ENCODE peak calls at places on chromosomes 13 and 19, in six cellular contexts. R is tibial nerve, V is left lung, D is uterus, L is AG09319, A is mucosa of descending colon. N is an unnamed sample.
A peak's percentile ranks its signal among the peaks of the same experiment; 100 is the strongest.

GRCh38 chr13:73809561-73809960 is 324.6 kb downstream of the KLF12 start:
- DNase-seq in R (no peak), V (no peak), D (no peak), L (no peak), A (no peak), N (no peak)

GRCh38 chr19:35673121-35673804 is 6.9 kb downstream of the UPK1A start:
- DNase-seq in R (no peak), V (peak; percentile 79), D (no peak), L (no peak), A (no peak), N (peak; percentile 83)

GRCh38 chr13:101289764-101290163 is 126.5 kb downstream of the NALCN start:
- DNase-seq in R (no peak), V (no peak), D (no peak), L (no peak), A (no peak), N (peak; percentile 75)

GRCh38 chr13:73984201-73984600 is 150.0 kb downstream of the KLF12 start:
- DNase-seq in R (no peak), V (peak; percentile 36), D (no peak), L (no peak), A (no peak), N (no peak)

GRCh38 chr19:6357995-6358394 is 3.3 kb upstream of the CLPP start:
- DNase-seq in R (no peak), V (no peak), D (no peak), L (no peak), A (no peak), N (no peak)

GRCh38 chr13:60572003-60572792 is 175.2 kb downstream of the TDRD3 start:
- DNase-seq in R (no peak), V (no peak), D (no peak), L (no peak), A (no peak), N (peak; percentile 51)

GRCh38 chr19:5949792-5950305 is 28.1 kb downstream of the RANBP3 start:
- DNase-seq in R (no peak), V (peak; percentile 82), D (no peak), L (no peak), A (peak; percentile 56), N (no peak)

GRCh38 chr13:45156565-45157361 is 36.5 kb downstream of the GTF2F2 start:
- DNase-seq in R (no peak), V (no peak), D (no peak), L (no peak), A (no peak), N (no peak)

GRCh38 chr13:40220299-40220935 is 446.0 kb downstream of the FOXO1 start:
- DNase-seq in R (no peak), V (no peak), D (no peak), L (no peak), A (no peak), N (no peak)

GRCh38 chr13:37194428-37194861 is 89.0 kb upstream of the CSNK1A1L start:
- DNase-seq in R (no peak), V (no peak), D (no peak), L (no peak), A (no peak), N (no peak)

GRCh38 chr13:76116931-76117330 is 480.8 kb downstream of the LMO7 start:
- DNase-seq in R (no peak), V (no peak), D (no peak), L (no peak), A (no peak), N (no peak)

GRCh38 chr13:110114351-110114750 is 192.6 kb downstream of the COL4A1 start:
- DNase-seq in R (no peak), V (no peak), D (no peak), L (no peak), A (no peak), N (no peak)

GRCh38 chr13:102460806-102461205 is 59.0 kb upstream of the FGF14 start:
- DNase-seq in R (no peak), V (no peak), D (no peak), L (no peak), A (no peak), N (no peak)

GRCh38 chr13:99926014-99926731 is 45.4 kb downstream of the ZIC5 start:
- DNase-seq in R (no peak), V (no peak), D (no peak), L (no peak), A (peak; percentile 59), N (no peak)

GRCh38 chr13:49840266-49840665 is 47.8 kb upstream of the KPNA3 start:
- DNase-seq in R (no peak), V (no peak), D (no peak), L (no peak), A (no peak), N (no peak)
- TF ChIP-seq CTCF in R (no peak), V (no peak), D (no peak), L (no peak), A (no peak), N (no peak)

DNA sequence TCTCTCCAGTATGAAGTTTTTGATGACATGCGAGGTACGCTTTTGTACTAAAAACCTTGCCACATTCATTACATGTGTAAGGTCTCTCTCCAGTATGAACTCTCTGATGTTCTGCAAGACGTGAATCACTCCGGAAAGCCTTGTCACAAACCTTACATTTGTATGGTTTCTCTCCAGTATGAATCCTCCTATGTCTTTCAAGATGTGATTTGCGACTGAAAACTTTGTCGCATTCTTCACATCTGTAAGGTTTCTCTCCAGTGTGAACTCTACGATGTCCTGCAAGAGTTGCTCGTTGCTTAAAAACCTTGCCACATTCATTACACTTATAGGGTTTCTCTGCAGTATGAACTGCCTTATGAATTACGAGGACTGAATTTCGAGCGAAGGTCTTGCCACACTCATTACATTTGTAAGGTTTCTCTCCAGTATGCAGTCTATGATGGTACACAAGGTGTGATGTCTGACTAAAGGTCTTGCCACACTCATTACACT is 16.5 kb downstream of the ZNF320 start:
- DNase-seq in R (no peak), V (no peak), D (no peak), L (no peak), A (no peak), N (no peak)
- TF ChIP-seq CTCF in R (no peak), V (no peak), D (no peak), L (no peak), A (no peak), N (no peak)

DNA sequence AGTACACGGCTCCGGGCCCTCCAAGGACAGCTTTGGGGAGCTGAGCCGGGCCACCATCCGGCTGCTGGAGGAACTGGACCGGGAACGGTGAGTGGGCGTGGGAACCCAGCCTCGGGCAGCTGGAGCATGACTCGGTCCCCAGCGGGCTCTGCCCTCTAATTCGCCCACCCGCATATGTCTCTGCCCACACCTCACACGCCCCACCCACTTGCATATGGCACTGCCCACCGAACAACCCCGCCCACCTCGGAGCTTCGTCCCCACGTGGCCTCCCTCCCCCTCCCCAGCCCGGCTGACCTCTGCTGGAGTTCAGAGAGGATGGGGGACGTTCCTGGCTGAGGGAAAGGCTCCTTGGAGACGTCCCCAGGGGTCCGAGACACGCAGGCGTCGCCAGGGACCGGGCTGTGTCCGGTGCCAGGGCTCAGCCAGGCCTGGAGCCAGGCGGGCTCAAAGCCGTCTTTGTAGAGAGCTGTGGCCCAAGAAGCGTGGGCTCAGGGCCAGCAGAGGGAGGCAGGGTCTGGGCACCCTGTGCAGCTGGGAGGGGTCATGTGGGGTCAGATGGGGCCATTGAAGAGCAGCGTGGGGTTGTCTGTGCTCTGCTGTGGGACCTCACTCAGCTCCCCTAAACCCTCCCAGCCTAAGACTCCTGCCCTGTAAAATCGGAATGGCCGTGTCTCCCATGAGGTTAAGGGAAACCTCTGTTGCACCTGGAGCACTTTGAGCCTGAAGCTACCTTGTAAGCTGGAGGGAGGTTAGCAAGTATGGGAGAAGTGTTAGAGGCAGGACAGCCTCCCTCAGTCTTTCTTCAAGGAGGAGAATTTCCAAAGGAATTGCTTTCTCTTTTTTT is 3.8 kb downstream of the APC2 start:
- DNase-seq in R (peak; percentile 36), V (peak; percentile 70), D (no peak), L (no peak), A (no peak), N (peak; percentile 63)
- TF ChIP-seq CTCF in R (peak; percentile 19), V (no peak), D (no peak), L (no peak), A (no peak), N (no peak)

DNA sequence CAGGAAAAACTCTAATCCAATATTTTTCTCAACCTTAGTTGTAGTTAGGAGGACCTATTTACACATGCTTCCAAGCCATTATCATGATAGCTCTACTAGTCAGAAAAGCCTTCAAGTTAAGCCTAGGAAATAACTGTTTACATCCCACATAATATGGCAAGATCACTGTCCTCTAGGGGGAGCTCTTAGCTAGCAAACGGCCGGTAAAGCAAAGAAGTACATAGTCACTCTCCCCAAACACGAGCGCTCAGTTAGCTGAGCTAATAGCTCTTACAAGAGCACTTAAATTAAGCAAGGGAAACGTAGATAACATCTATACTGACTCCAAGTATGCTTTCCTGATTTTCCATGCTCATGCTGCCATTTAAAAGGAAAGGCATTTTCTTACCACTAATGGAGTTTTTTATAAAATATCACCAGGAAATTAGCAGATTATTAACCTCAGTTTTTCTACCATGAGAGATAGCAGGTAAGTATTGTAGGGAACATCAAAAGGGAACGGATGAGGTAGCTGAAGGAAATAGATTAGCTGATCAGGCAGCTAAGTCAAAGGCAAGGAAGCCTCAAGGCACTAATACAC is 100.6 kb upstream of the PABPC3 start:
- DNase-seq in R (no peak), V (no peak), D (no peak), L (peak; percentile 71), A (no peak), N (peak; percentile 78)
- TF ChIP-seq CTCF in R (peak; percentile 55), V (peak; percentile 64), D (peak; percentile 60), L (peak; percentile 89), A (peak; percentile 64), N (peak; percentile 93)

GRCh38 chr19:30689474-30689873 is 317.3 kb downstream of the ZNF536 start:
- DNase-seq in R (no peak), V (no peak), D (no peak), L (no peak), A (no peak), N (no peak)
- TF ChIP-seq CTCF in R (no peak), V (no peak), D (no peak), L (no peak), A (no peak), N (peak; percentile 17)

DNA sequence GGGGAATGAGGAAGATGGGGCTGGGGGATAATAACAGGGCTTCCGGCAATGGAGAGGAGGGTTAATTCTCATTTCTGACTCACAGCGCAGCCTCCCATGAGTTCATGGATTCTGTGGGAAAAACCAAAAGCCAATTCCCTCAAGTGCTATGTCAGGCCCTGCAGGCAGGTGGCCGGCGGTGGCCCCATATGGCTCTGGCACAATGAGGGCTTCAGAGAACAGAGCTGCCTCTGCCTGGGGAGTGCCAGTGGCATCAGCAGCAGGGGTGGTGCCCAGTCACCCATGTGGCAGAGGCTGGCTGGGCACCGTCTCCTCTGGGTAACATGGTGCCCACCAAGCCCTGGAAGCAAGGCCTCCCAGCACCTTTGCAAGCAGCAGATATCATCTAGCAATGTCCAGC is 69.1 kb downstream of the ALOX5AP start:
- DNase-seq in R (no peak), V (no peak), D (no peak), L (no peak), A (no peak), N (no peak)
- TF ChIP-seq CTCF in R (no peak), V (no peak), D (no peak), L (peak; percentile 12), A (no peak), N (peak; percentile 44)

N was measured in H9.